ENCODE peak calls at places on chromosomes 12 and 14, in five cellular contexts. Y is NCI-H2029; G is HFFc6; V is stimulated activated naive CD8-positive, alpha-beta T cell treated with anti-CD3 and anti-CD28 coated beads, Interleukin-15, Interleukin-2, amounts not matched to agents 100 U/mL and 50 U/mL, for 24 hours; S is M059J. R is an unnamed sample.

GRCh38 chr14:92652413-92653151 is 95.8 kb downstream of the LGMN start:
- DNase-seq in S (no peak), G (no peak), Y (no peak), V (peak; percentile 38), R (no peak)

GRCh38 chr12:85835417-85835809 is 796 bp downstream of the RASSF9 start:
- DNase-seq in G (no peak), V (no peak), S (no peak), Y (no peak), R (no peak)

GRCh38 chr12:103771466-103771865 is 69.6 kb downstream of the NT5DC3 start:
- DNase-seq in G (peak; percentile 23), V (peak; percentile 13), Y (no peak), S (peak; percentile 47), R (no peak)

GRCh38 chr12:104006929-104007328 is 41.3 kb downstream of the TDG start:
- DNase-seq in G (peak; percentile 78), S (peak; percentile 75), Y (no peak), V (no peak), R (no peak)

GRCh38 chr14:50089213-50089612 is 27.2 kb downstream of the VCPKMT start:
- DNase-seq in V (no peak), S (no peak), G (no peak), Y (no peak), R (no peak)

GRCh38 chr12:115867854-115868253 is 409.6 kb downstream of the MED13L start:
- DNase-seq in G (no peak), S (no peak), Y (no peak), V (no peak), R (no peak)

GRCh38 chr12:76374395-76375020 is 26.3 kb upstream of the BBS10 start:
- DNase-seq in S (peak; percentile 24), G (peak; percentile 32), V (no peak), Y (no peak), R (no peak)

GRCh38 chr14:74596747-74597456 is 15.1 kb downstream of the LTBP2 start:
- DNase-seq in S (no peak), V (no peak), G (no peak), Y (no peak), R (no peak)

GRCh38 chr12:42162198-42162597 is 17.5 kb upstream of the GXYLT1 start:
- DNase-seq in Y (no peak), S (peak; percentile 81), V (no peak), G (peak; percentile 48), R (no peak)

GRCh38 chr12:123895477-123895876 is 77.2 kb downstream of the CCDC92 start:
- DNase-seq in S (no peak), Y (no peak), G (no peak), V (no peak), R (no peak)

GRCh38 chr14:94612174-94612573 is at the start of gene SERPINA3:
- DNase-seq in G (no peak), V (no peak), Y (no peak), S (no peak), R (no peak)

GRCh38 chr12:68292157-68292940 is 38.9 kb upstream of the IL22 start:
- DNase-seq in Y (no peak), S (no peak), G (no peak), V (no peak), R (no peak)

GRCh38 chr12:39122562-39123204 is 217.3 kb upstream of the CPNE8 start:
- DNase-seq in G (no peak), V (no peak), Y (no peak), S (peak; percentile 9), R (no peak)

GRCh38 chr14:29643415-29644206 is 284.0 kb downstream of the PRKD1 start:
- DNase-seq in S (peak; percentile 38), G (peak; percentile 21), V (no peak), Y (no peak), R (no peak)

GRCh38 chr14:34450958-34451357 is 11.1 kb downstream of the SPTSSA start:
- DNase-seq in S (no peak), V (no peak), Y (peak; percentile 82), G (no peak), R (no peak)

GRCh38 chr14:35504260-35504659 is 29.7 kb upstream of the INSM2 start:
- DNase-seq in G (no peak), V (no peak), Y (no peak), S (no peak), R (no peak)

GRCh38 chr12:65308601-65309071 is 30.2 kb downstream of the MSRB3 start:
- DNase-seq in G (peak; percentile 29), V (no peak), S (peak; percentile 12), Y (no peak), R (no peak)

GRCh38 chr14:60738843-60739508 is 4.4 kb downstream of the MNAT1 start:
- DNase-seq in Y (no peak), G (no peak), S (no peak), V (no peak), R (no peak)

GRCh38 chr14:89373185-89373584 is 43.8 kb downstream of the FOXN3 start:
- DNase-seq in V (no peak), S (no peak), Y (no peak), G (no peak), R (no peak)

GRCh38 chr14:69909831-69910550 is 30.8 kb downstream of the SMOC1 start:
- DNase-seq in G (no peak), V (no peak), Y (no peak), S (no peak), R (no peak)

GRCh38 chr12:89051065-89051677 is 301.1 kb downstream of the DUSP6 start:
- DNase-seq in V (no peak), G (peak; percentile 58), S (peak; percentile 68), Y (peak; percentile 55), R (peak; percentile 20)

GRCh38 chr14:61443481-61443880 is 122.1 kb downstream of the PRKCH start:
- DNase-seq in V (no peak), G (no peak), Y (no peak), S (no peak), R (no peak)

GRCh38 chr12:28424965-28425364 is 234.7 kb downstream of the CCDC91 start:
- DNase-seq in S (peak; percentile 45), G (no peak), V (no peak), Y (no peak), R (no peak)

GRCh38 chr12:19689801-19690472 is 250.6 kb downstream of the AEBP2 start:
- DNase-seq in V (no peak), S (no peak), Y (peak; percentile 90), G (no peak), R (peak; percentile 26)

GRCh38 chr14:53824061-53824460 is 132.6 kb downstream of the BMP4 start:
- DNase-seq in S (no peak), G (no peak), V (no peak), Y (no peak), R (no peak)

GRCh38 chr12:49031573-49032161 is 13.1 kb upstream of the PRKAG1 start:
- DNase-seq in V (no peak), G (no peak), S (no peak), Y (no peak), R (no peak)

GRCh38 chr12:123905319-123905925 is 67.2 kb downstream of the CCDC92 start:
- DNase-seq in Y (peak; percentile 26), S (peak; percentile 77), V (peak; percentile 67), G (peak; percentile 75), R (no peak)

GRCh38 chr14:20848316-20848954 is 42.8 kb upstream of the RNASE3 start:
- DNase-seq in G (peak; percentile 53), S (peak; percentile 75), Y (no peak), V (no peak), R (no peak)

GRCh38 chr14:94622653-94623421 is 10.6 kb downstream of the SERPINA3 start:
- DNase-seq in Y (no peak), G (no peak), S (no peak), V (no peak), R (no peak)

GRCh38 chr14:90398315-90398811 is 1.5 kb downstream of the CALM1 start:
- DNase-seq in Y (no peak), V (peak; percentile 61), G (no peak), S (no peak), R (peak; percentile 30)

GRCh38 chr12:116336542-116337065 is 59.1 kb upstream of the MED13L start:
- DNase-seq in Y (no peak), S (no peak), V (no peak), G (no peak), R (no peak)

GRCh38 chr12:583251-583869 is 79.9 kb downstream of the NINJ2 start:
- DNase-seq in V (no peak), Y (no peak), S (no peak), G (no peak), R (no peak)

GRCh38 chr12:25698782-25699181 is 145.7 kb upstream of the LMNTD1 start:
- DNase-seq in S (no peak), G (no peak), V (no peak), Y (no peak), R (no peak)

GRCh38 chr12:122984612-122985358 is 4.3 kb downstream of the ARL6IP4 start:
- DNase-seq in S (no peak), G (no peak), Y (no peak), V (no peak), R (no peak)

GRCh38 chr12:62319058-62319457 is 58.9 kb downstream of the USP15 start:
- DNase-seq in Y (no peak), G (no peak), S (no peak), V (no peak), R (no peak)

GRCh38 chr12:42923564-42923963 is 334.0 kb upstream of the PRICKLE1 start:
- DNase-seq in Y (no peak), G (no peak), V (no peak), S (no peak), R (no peak)

GRCh38 chr12:6187948-6188793 is 12.0 kb upstream of the CD9 start:
- DNase-seq in Y (no peak), S (no peak), V (no peak), G (no peak), R (no peak)

GRCh38 chr12:27449893-27450534 is 3.5 kb downstream of the SMCO2 start:
- DNase-seq in G (no peak), Y (no peak), S (no peak), V (no peak), R (no peak)

R was measured in DMS79.